ENCODE peak calls at places on chromosomes 6 and 20, in seven cellular contexts. X is mesenchymal stem cell, K is HS-5, N is GDM1, L is RCC 7860, V is NAMALWA, U is T-helper 9 cell. Y is an unnamed sample.

GRCh38 chr6:169763881-169764280 is 12.5 kb downstream of the ERMARD start:
- DNase-seq in N (no peak), K (no peak), U (no peak), L (no peak), V (no peak), X (no peak), Y (no peak)

GRCh38 chr6:37311666-37312473 is 41.9 kb upstream of the RNF8 start:
- DNase-seq in X (peak), L (no peak), U (no peak), V (no peak), K (peak), N (no peak), Y (no peak)

GRCh38 chr6:52360601-52361346 is 1.2 kb upstream of the PAQR8 start:
- DNase-seq in U (no peak), V (no peak), X (peak), L (no peak), K (no peak), N (no peak), Y (no peak)

GRCh38 chr6:45562171-45562570 is 184.4 kb upstream of the SUPT3H start:
- DNase-seq in V (no peak), U (no peak), K (no peak), L (no peak), N (no peak), X (no peak), Y (no peak)

GRCh38 chr6:40550096-40550731 is 37.0 kb downstream of the LRFN2 start:
- DNase-seq in U (no peak), X (peak), L (peak), N (no peak), V (peak), K (peak), Y (peak)

GRCh38 chr6:43972915-43973304 is 154.3 kb downstream of the MRPL14 start:
- DNase-seq in U (no peak), L (no peak), K (no peak), X (peak), N (no peak), V (no peak), Y (no peak)

GRCh38 chr20:12270863-12271262 is 353.2 kb downstream of the BTBD3 start:
- DNase-seq in X (no peak), N (no peak), U (no peak), V (no peak), L (no peak), K (no peak), Y (no peak)

GRCh38 chr6:138774370-138774769 is 801 bp downstream of the CCDC28A start:
- DNase-seq in V (no peak), K (no peak), N (no peak), U (no peak), X (no peak), L (no peak), Y (no peak)

GRCh38 chr6:97813881-97814280 is 530.9 kb upstream of the MMS22L start:
- DNase-seq in U (no peak), L (no peak), X (no peak), K (no peak), V (no peak), N (no peak), Y (no peak)

GRCh38 chr6:105799051-105799450 is 287.1 kb upstream of the PRDM1 start:
- DNase-seq in X (no peak), L (no peak), N (peak), V (no peak), K (no peak), U (no peak), Y (no peak)

GRCh38 chr6:36610041-36610440 is 15.9 kb downstream of the SRSF3 start:
- DNase-seq in L (no peak), N (no peak), X (no peak), K (no peak), U (no peak), V (no peak), Y (no peak)

GRCh38 chr20:4329232-4329631 is 313.9 kb upstream of the RNF24 start:
- DNase-seq in K (no peak), U (no peak), N (no peak), V (peak), X (no peak), L (no peak), Y (no peak)

GRCh38 chr20:37411408-37412306 is 65.7 kb downstream of the SRC start:
- DNase-seq in K (no peak), N (no peak), U (no peak), L (no peak), V (no peak), X (no peak), Y (no peak)

GRCh38 chr20:62186887-62187866 is 4.3 kb downstream of the MTG2 start:
- DNase-seq in U (no peak), K (peak), V (no peak), X (peak), N (no peak), L (no peak), Y (no peak)

GRCh38 chr6:138371720-138372119 is 6.0 kb upstream of the SMIM28 start:
- DNase-seq in K (no peak), U (no peak), N (no peak), V (no peak), L (peak), X (no peak), Y (peak)

GRCh38 chr20:62818592-62819493 is 2.0 kb downstream of the COL9A3 start:
- DNase-seq in U (no peak), N (no peak), K (no peak), L (no peak), X (no peak), V (no peak), Y (no peak)